ENCODE peak calls at places on chromosomes 2 and 18, in four cellular contexts. F is NB4, J is OCI-M1, M is left ventricle myocardium inferior. Q is an unnamed sample.

GRCh38 chr2:120508581-120509041 is 162.7 kb downstream of the INHBB start:
- DNase-seq in J (no peak), F (no peak), M (no peak), Q (no peak)

GRCh38 chr2:13056259-13056843 is 339.6 kb downstream of the TRIB2 start:
- DNase-seq in J (peak), F (peak), M (no peak), Q (peak)

GRCh38 chr2:135800513-135801460 is 36.2 kb downstream of the LCT start:
- DNase-seq in M (no peak), J (no peak), F (no peak), Q (no peak)

GRCh38 chr2:236366406-236366805 is 102.2 kb upstream of the ASB18 start:
- DNase-seq in F (peak), J (no peak), M (no peak), Q (no peak)

GRCh38 chr2:33122726-33123125 is 176.0 kb downstream of the LTBP1 start:
- DNase-seq in M (no peak), J (peak), F (no peak), Q (no peak)

GRCh38 chr2:207252979-207253640 is 87.4 kb upstream of the KLF7 start:
- DNase-seq in F (no peak), J (no peak), M (no peak), Q (no peak)

GRCh38 chr2:42905341-42906114 is 113.1 kb upstream of the HAAO start:
- DNase-seq in M (no peak), F (peak), J (no peak), Q (no peak)

GRCh38 chr2:175309799-175310198 is 128.3 kb upstream of the ATP5MC3 start:
- DNase-seq in J (peak), M (no peak), F (peak), Q (no peak)

GRCh38 chr18:61975526-61976326 is 82.9 kb upstream of the RNF152 start:
- DNase-seq in F (no peak), J (peak), M (no peak), Q (no peak)

GRCh38 chr2:196607073-196607472 is 32.4 kb upstream of the CCDC150 start:
- DNase-seq in J (peak), M (no peak), F (no peak), Q (no peak)

GRCh38 chr2:26482211-26483026 is 4.5 kb upstream of the OTOF start:
- DNase-seq in F (no peak), J (no peak), M (no peak), Q (no peak)

GRCh38 chr2:107008843-107009242 is 122.9 kb upstream of the ST6GAL2 start:
- DNase-seq in F (no peak), M (no peak), J (no peak), Q (no peak)

GRCh38 chr18:32922951-32923430 is 150.2 kb upstream of the KLHL14 start:
- DNase-seq in F (peak), J (peak), M (no peak), Q (no peak)

GRCh38 chr2:66574701-66575624 is 140.0 kb downstream of the MEIS1 start:
- DNase-seq in M (peak), J (peak), F (peak), Q (peak)

GRCh38 chr2:16182841-16183240 is 242.5 kb downstream of the MYCN start:
- DNase-seq in J (no peak), F (no peak), M (no peak), Q (no peak)

GRCh38 chr2:14634885-14635871 is 2.7 kb downstream of the LRATD1 start:
- DNase-seq in J (peak), F (no peak), M (peak), Q (peak)

GRCh38 chr2:121093735-121094520 is 191.1 kb downstream of the TFCP2L1 start:
- DNase-seq in F (no peak), J (no peak), M (no peak), Q (no peak)

Q was measured in dermis microvascular lymphatic vessel endothelial cell.